ENCODE peak calls at places on chromosomes 6 and 20, in ten cellular contexts. A is GM23248, U is SK-N-SH, S is PC-3, B is K562, R is IMR-90, C is endodermal cell, M is neural progenitor cell, E is neuronal stem cell, W is HCT116. Q is an unnamed sample.

GRCh38 chr20:57843941-57844625 is 134.3 kb upstream of the PMEPA1 start:
- DNase-seq in A (no peak), W (no peak), S (no peak), E (no peak), U (no peak), C (peak; percentile 33), M (no peak), R (no peak), B (no peak), Q (no peak)

GRCh38 chr6:41561386-41561785 is 15.2 kb downstream of the FOXP4 start:
- DNase-seq in E (no peak), U (no peak), S (no peak), W (no peak), B (no peak), R (no peak), C (peak; percentile 51), M (no peak), A (no peak), Q (no peak)

GRCh38 chr6:137291441-137291840 is 72.3 kb upstream of the IFNGR1 start:
- DNase-seq in R (peak; percentile 12), B (no peak), M (no peak), A (peak; percentile 14), C (no peak), E (no peak), W (no peak), S (peak; percentile 16), U (no peak), Q (peak; percentile 49)

GRCh38 chr6:105711216-105711615 is 308.3 kb upstream of the PREP start:
- DNase-seq in C (no peak), W (no peak), M (no peak), R (peak; percentile 40), A (peak; percentile 53), E (no peak), U (no peak), S (no peak), B (no peak), Q (peak; percentile 25)

GRCh38 chr6:10465633-10466499 is 51.0 kb upstream of the TFAP2A start:
- DNase-seq in U (peak; percentile 54), E (peak; percentile 43), R (peak; percentile 28), C (peak; percentile 93), M (peak; percentile 84), B (peak; percentile 47), S (peak; percentile 75), A (peak; percentile 57), W (peak; percentile 65), Q (peak; percentile 44)

GRCh38 chr6:16654703-16655102 is 106.6 kb downstream of the ATXN1 start:
- DNase-seq in R (no peak), M (no peak), C (no peak), S (no peak), W (no peak), A (no peak), B (no peak), U (no peak), E (no peak), Q (no peak)

GRCh38 chr6:85058806-85059205 is 294.4 kb upstream of the TBX18 start:
- DNase-seq in W (no peak), U (no peak), A (peak; percentile 13), R (no peak), S (no peak), B (no peak), M (no peak), E (no peak), C (no peak), Q (no peak)

GRCh38 chr20:38890497-38890818 is 35.8 kb upstream of the FAM83D start:
- DNase-seq in E (no peak), R (no peak), B (no peak), C (no peak), U (no peak), M (no peak), S (peak; percentile 43), A (peak; percentile 11), W (no peak), Q (no peak)

GRCh38 chr6:159100789-159101182 is 56.0 kb upstream of the TAGAP start:
- DNase-seq in S (no peak), A (no peak), E (no peak), C (peak; percentile 46), R (no peak), M (no peak), U (no peak), B (no peak), W (no peak), Q (no peak)

GRCh38 chr6:26329763-26330511 is 35.1 kb upstream of the BTN3A2 start:
- DNase-seq in M (peak; percentile 75), B (peak; percentile 56), U (no peak), A (peak; percentile 55), S (peak; percentile 83), E (no peak), R (peak; percentile 68), W (no peak), C (peak; percentile 89), Q (peak; percentile 74)

GRCh38 chr6:77883849-77884248 is 231.0 kb downstream of the MEI4 start:
- DNase-seq in E (no peak), R (no peak), B (no peak), M (no peak), A (no peak), W (no peak), S (peak; percentile 1), C (no peak), U (no peak), Q (no peak)

GRCh38 chr20:20368414-20369352 is 779 bp downstream of the INSM1 start:
- DNase-seq in U (peak; percentile 50), B (no peak), A (peak; percentile 28), W (no peak), E (no peak), R (no peak), S (no peak), M (peak; percentile 63), C (peak; percentile 57), Q (no peak)

GRCh38 chr6:98927534-98927933 is 20.2 kb downstream of the FBXL4 start:
- DNase-seq in M (no peak), W (no peak), R (no peak), U (peak; percentile 67), S (no peak), B (no peak), E (no peak), C (no peak), A (no peak), Q (no peak)

GRCh38 chr20:53331151-53331973 is 262.3 kb downstream of the ZNF217 start:
- DNase-seq in C (peak; percentile 78), U (peak; percentile 15), W (peak; percentile 28), M (no peak), E (no peak), A (peak; percentile 88), R (no peak), B (peak; percentile 74), S (peak; percentile 83), Q (peak; percentile 80)

GRCh38 chr6:89044988-89045387 is 35.6 kb upstream of the PNRC1 start:
- DNase-seq in E (no peak), R (no peak), U (no peak), A (no peak), W (no peak), S (no peak), C (no peak), B (no peak), M (no peak), Q (no peak)
- H3K9ac ChIP-seq in E (no peak overlapping the region), R (no peak overlapping the region), U (no peak overlapping the region), A (no peak overlapping the region), W (no peak overlapping the region), S (no peak overlapping the region), C (no peak overlapping the region), B (no peak overlapping the region), M (no peak overlapping the region), Q (no peak overlapping the region)

DNA sequence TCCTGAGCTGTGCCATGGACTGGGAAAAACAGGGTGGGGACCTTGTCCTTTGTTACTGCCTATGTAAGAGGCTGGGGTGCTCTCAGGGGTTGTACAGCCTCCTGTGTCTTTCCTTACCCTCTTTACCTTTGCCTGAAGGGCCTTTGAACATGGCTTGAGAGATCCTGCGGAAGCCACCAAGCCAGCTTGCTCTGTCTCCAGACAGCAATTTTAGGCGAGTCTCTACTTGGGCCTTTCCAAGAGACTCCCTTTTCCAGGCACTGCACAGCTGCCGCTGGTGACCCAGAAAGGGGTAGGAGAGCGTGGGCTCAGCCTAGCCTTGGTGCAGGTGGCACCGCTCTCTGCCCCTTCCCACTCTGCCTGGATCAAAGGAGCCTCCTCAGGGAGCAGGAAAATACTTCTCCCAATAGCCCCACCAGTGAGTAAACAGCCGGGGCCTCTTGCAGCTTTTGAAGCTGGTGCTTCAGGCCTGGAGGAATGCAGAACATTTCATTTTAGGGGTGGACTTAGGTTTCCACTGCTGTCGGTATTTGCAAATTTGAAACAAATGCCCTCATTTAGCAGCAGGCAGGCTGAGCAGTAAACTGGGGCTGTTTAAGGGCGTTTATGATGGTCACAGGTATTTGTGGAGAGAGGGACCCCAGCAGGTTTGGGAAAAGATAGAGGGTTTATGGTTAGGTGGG is 13.9 kb downstream of the PTK7 start:
- DNase-seq in E (no peak), R (peak; percentile 43), U (no peak), M (peak; percentile 41), C (peak; percentile 75), S (no peak), W (no peak), B (no peak), A (peak; percentile 41), Q (peak; percentile 20)
- H3K27ac ChIP-seq in E (peak overlapping the region; percentile 11), R (peak overlapping the region; percentile 65), U (peak overlapping the region; percentile 51), M (peak overlapping the region; percentile 94), C (peak overlapping the region; percentile 74), S (no peak overlapping the region), W (peak overlapping the region; percentile 56), B (no peak overlapping the region), A (peak overlapping the region; percentile 26), Q (no peak overlapping the region)

DNA sequence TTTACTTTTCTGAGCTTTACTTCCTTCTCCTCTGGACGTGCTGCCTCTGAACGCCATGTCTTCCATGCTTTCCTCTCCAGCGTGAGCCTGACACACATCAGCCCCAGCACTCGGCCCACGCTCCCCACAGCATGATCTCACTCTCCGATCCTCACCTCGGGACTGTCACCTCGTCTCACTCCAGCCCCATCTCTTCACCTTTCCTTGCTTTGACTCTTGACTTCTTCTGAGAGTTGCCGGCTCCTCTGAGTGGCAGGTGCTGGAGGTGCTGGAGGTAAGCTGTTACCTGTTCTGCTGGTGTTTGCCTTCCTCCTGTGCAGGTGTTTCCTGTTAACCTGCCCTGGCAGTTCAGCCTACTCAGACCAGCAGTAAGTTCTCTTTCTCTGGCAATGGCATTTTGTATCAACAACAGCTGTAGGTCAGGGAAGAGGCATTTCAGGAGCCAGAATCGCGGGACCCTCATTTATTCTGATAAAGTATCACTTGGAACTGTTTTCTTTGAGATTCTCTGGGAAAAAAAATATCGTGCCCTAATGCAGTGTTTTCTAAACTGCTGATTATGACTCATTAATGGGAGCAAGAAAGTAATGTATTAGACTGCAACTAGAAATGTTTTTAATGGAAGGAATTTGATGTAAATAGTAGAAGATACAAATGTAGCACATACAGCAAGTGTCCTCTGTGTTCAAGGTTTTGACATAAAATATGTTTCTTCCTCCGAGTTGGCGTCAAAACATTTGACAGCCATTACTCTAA is 106.5 kb downstream of the ARID1B start:
- DNase-seq in W (no peak), R (peak; percentile 35), A (peak; percentile 27), E (no peak), M (no peak), B (no peak), U (no peak), C (peak; percentile 65), S (no peak), Q (no peak)
- H3K4me1 ChIP-seq in W (no peaks in the 10 kb centered on the region), R (peaks cover 18% of the 10 kb centered on the region), A (peaks cover 4% of the 10 kb centered on the region), E (peaks cover 17% of the 10 kb centered on the region), M (peaks cover 56% of the 10 kb centered on the region), B (peaks cover 7% of the 10 kb centered on the region), U (peaks cover 20% of the 10 kb centered on the region), C (peaks cover 4% of the 10 kb centered on the region), S (peaks cover 6% of the 10 kb centered on the region), Q (no peaks in the 10 kb centered on the region)

DNA sequence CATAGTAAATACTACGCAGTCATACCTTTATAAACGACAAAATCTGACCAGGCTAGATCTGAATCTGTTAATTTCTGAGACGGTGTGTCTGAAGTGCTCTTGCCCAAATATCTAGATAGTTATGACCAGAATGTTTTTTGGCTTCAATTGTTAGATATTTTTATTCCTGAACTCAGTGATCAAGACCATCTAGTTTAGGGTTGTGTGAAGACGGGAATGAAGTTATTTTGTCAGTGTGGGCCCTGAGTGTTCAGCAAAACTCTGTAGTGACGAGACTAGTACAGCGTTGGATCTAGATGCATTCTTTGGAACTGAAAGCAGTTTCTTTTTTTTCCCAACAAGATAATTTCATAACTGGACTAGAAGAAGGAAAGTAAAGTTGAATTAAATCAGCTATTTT is 3.1 kb downstream of the STXBP5 start:
- DNase-seq in E (no peak), C (no peak), A (peak; percentile 44), M (no peak), S (no peak), U (no peak), W (no peak), R (no peak), B (no peak), Q (peak; percentile 38)
- H3K9ac ChIP-seq in E (no peak overlapping the region), C (no peak overlapping the region), A (peak overlapping the region; percentile 95), M (no peak overlapping the region), S (peak overlapping the region; percentile 7), U (no peak overlapping the region), W (no peak overlapping the region), R (no peak overlapping the region), B (peak overlapping the region; percentile 80), Q (no peak overlapping the region)

Q was measured in fibroblast of lung.